ENCODE peak calls at places on chromosomes 3 and 15, in four cellular contexts. One of them, this sample, is unnamed.

GRCh38 chr3:168025076-168025475 is 70.6 kb downstream of the GOLIM4 start:
- DNase-seq in Right ventricle myocardium superior: no peak
- DNase-seq in endothelial cell: no peak
- DNase-seq in stromal cell of bone marrow: peak
- DNase-seq in this sample: no peak

GRCh38 chr15:50260969-50261496 is 4.5 kb downstream of the HDC start:
- DNase-seq in Right ventricle myocardium superior: no peak
- DNase-seq in endothelial cell: no peak
- DNase-seq in stromal cell of bone marrow: no peak
- DNase-seq in this sample: no peak

GRCh38 chr3:8994226-8994625 is 31.0 kb upstream of the RAD18 start:
- DNase-seq in Right ventricle myocardium superior: no peak
- DNase-seq in endothelial cell: no peak
- DNase-seq in stromal cell of bone marrow: no peak
- DNase-seq in this sample: no peak

GRCh38 chr15:33584797-33585196 is 274.0 kb downstream of the RYR3 start:
- DNase-seq in Right ventricle myocardium superior: no peak
- DNase-seq in endothelial cell: no peak
- DNase-seq in stromal cell of bone marrow: peak
- DNase-seq in this sample: no peak

GRCh38 chr3:69509288-69509687 is 123.4 kb upstream of the FRMD4B start:
- DNase-seq in Right ventricle myocardium superior: no peak
- DNase-seq in endothelial cell: no peak
- DNase-seq in stromal cell of bone marrow: no peak
- DNase-seq in this sample: no peak

GRCh38 chr3:192904632-192905289 is 12.9 kb downstream of the MB21D2 start:
- DNase-seq in Right ventricle myocardium superior: no peak
- DNase-seq in endothelial cell: no peak
- DNase-seq in stromal cell of bone marrow: no peak
- DNase-seq in this sample: no peak

GRCh38 chr3:127589600-127590281 is 792 bp downstream of the TPRA1 start:
- DNase-seq in Right ventricle myocardium superior: peak
- DNase-seq in endothelial cell: no peak
- DNase-seq in stromal cell of bone marrow: no peak
- DNase-seq in this sample: no peak

GRCh38 chr15:36961956-36962355 is 138.4 kb downstream of the MEIS2 start:
- DNase-seq in Right ventricle myocardium superior: no peak
- DNase-seq in endothelial cell: no peak
- DNase-seq in stromal cell of bone marrow: no peak
- DNase-seq in this sample: no peak

GRCh38 chr15:76162784-76163428 is 103.1 kb downstream of the TMEM266 start:
- DNase-seq in Right ventricle myocardium superior: no peak
- DNase-seq in endothelial cell: no peak
- DNase-seq in stromal cell of bone marrow: no peak
- DNase-seq in this sample: no peak